ENCODE peak calls at places on chromosomes 3 and 15, in five cellular contexts. D is ovary, L is sigmoid colon, H is SK-N-SH, P is A549. Z is an unnamed sample.

GRCh38 chr15:57390583-57390982 is 14.3 kb downstream of the CGNL1 start:
- DNase-seq in D (no peak), L (no peak), H (no peak), P (no peak), Z (no peak)

GRCh38 chr3:196422976-196423781 is 9.0 kb downstream of the UBXN7 start:
- DNase-seq in D (no peak), L (peak; percentile 86), H (peak; percentile 73), P (no peak), Z (no peak)

GRCh38 chr3:157125101-157125500 is 34.8 kb downstream of the CCNL1 start:
- DNase-seq in D (no peak), L (no peak), H (no peak), P (no peak), Z (no peak)

GRCh38 chr3:160001850-160002623 is 13.4 kb downstream of the IL12A start:
- DNase-seq in D (no peak), L (no peak), H (no peak), P (no peak), Z (no peak)

GRCh38 chr3:46716461-46717441 is 918 bp downstream of the PRSS50 start:
- DNase-seq in D (no peak), L (peak; percentile 30), H (no peak), P (no peak), Z (no peak)

GRCh38 chr3:189848636-189849035 is 217.4 kb downstream of the TP63 start:
- DNase-seq in D (no peak), L (no peak), H (no peak), P (no peak), Z (no peak)

GRCh38 chr3:26108846-26109489 is 319.1 kb downstream of the OXSM start:
- DNase-seq in D (no peak), L (no peak), H (no peak), P (no peak), Z (no peak)

GRCh38 chr3:149813367-149814281 is 609 bp downstream of the RNF13 start:
- DNase-seq in D (no peak), L (peak; percentile 61), H (peak; percentile 24), P (no peak), Z (no peak)

GRCh38 chr15:44298878-44299277 is 10.4 kb downstream of the GOLM2 start:
- DNase-seq in D (no peak), L (no peak), H (peak; percentile 30), P (peak; percentile 14), Z (no peak)

GRCh38 chr3:78589242-78589641 is 1178.6 kb downstream of the ROBO1 start:
- DNase-seq in D (no peak), L (no peak), H (no peak), P (no peak), Z (no peak)

GRCh38 chr15:101641134-101641764 is 10.9 kb downstream of the TM2D3 start:
- DNase-seq in D (peak; percentile 50), L (peak; percentile 77), H (peak; percentile 58), P (peak; percentile 68), Z (peak; percentile 63)

GRCh38 chr3:123480428-123480827 is 31.5 kb upstream of the ADCY5 start:
- DNase-seq in D (no peak), L (no peak), H (no peak), P (no peak), Z (no peak)

GRCh38 chr3:170049146-170050000 is 11.6 kb downstream of the GPR160 start:
- DNase-seq in D (no peak), L (no peak), H (no peak), P (no peak), Z (no peak)

GRCh38 chr3:160796089-160796812 is 40.2 kb downstream of the PPM1L start:
- DNase-seq in D (no peak), L (no peak), H (no peak), P (no peak), Z (no peak)

GRCh38 chr3:13235079-13235478 is 161.8 kb upstream of the IQSEC1 start:
- DNase-seq in D (no peak), L (no peak), H (peak; percentile 26), P (no peak), Z (no peak)

GRCh38 chr15:51621917-51622268 is 678 bp downstream of the DMXL2 start:
- DNase-seq in D (peak; percentile 25), L (peak; percentile 74), H (peak; percentile 60), P (peak; percentile 76), Z (peak; percentile 13)

GRCh38 chr3:184085389-184085852 is 11.4 kb upstream of the HTR3E start:
- DNase-seq in D (no peak), L (no peak), H (no peak), P (no peak), Z (no peak)

GRCh38 chr3:172061724-172062184 is 22.4 kb downstream of the FNDC3B start:
- DNase-seq in D (no peak), L (no peak), H (no peak), P (no peak), Z (no peak)

GRCh38 chr3:129745253-129745652 is 138.8 kb upstream of the PLXND1 start:
- DNase-seq in D (peak; percentile 34), L (no peak), H (no peak), P (no peak), Z (no peak)

GRCh38 chr3:25040739-25041138 is 387.3 kb upstream of the RARB start:
- DNase-seq in D (no peak), L (no peak), H (no peak), P (no peak), Z (no peak)

GRCh38 chr3:171584100-171584499 is 123.9 kb upstream of the TNIK start:
- DNase-seq in D (no peak), L (no peak), H (no peak), P (no peak), Z (no peak)

GRCh38 chr3:190865419-190865818 is 2.9 kb upstream of the GMNC start:
- DNase-seq in D (no peak), L (no peak), H (no peak), P (no peak), Z (no peak)

GRCh38 chr3:164479406-164479805 is 598.9 kb downstream of the SI start:
- DNase-seq in D (no peak), L (no peak), H (no peak), P (no peak), Z (no peak)

GRCh38 chr15:51982013-51982769 is 10.6 kb upstream of the LEO1 start:
- DNase-seq in D (no peak), L (no peak), H (peak; percentile 75), P (peak; percentile 83), Z (peak; percentile 32)

GRCh38 chr3:8327739-8328138 is 173.9 kb upstream of the LMCD1 start:
- DNase-seq in D (no peak), L (no peak), H (no peak), P (no peak), Z (no peak)

GRCh38 chr3:149442845-149443544 is 31.5 kb upstream of the TM4SF4 start:
- DNase-seq in D (no peak), L (no peak), H (no peak), P (no peak), Z (no peak)

GRCh38 chr3:146308682-146309081 is 57.8 kb upstream of the PLSCR4 start:
- DNase-seq in D (no peak), L (no peak), H (no peak), P (no peak), Z (peak; percentile 48)

GRCh38 chr3:183254816-183255730 is 2.0 kb downstream of the B3GNT5 start:
- DNase-seq in D (no peak), L (peak; percentile 46), H (no peak), P (no peak), Z (no peak)

GRCh38 chr3:132253262-132253878 is 63.8 kb upstream of the ACP3 start:
- DNase-seq in D (no peak), L (no peak), H (peak; percentile 45), P (peak; percentile 23), Z (peak; percentile 50)

GRCh38 chr3:147740928-147741327 is 331.8 kb downstream of the ZIC1 start:
- DNase-seq in D (no peak), L (no peak), H (no peak), P (no peak), Z (no peak)

GRCh38 chr15:45231864-45232562 is 20.0 kb upstream of the SLC28A2 start:
- DNase-seq in D (no peak), L (no peak), H (peak; percentile 21), P (no peak), Z (no peak)

GRCh38 chr3:69339766-69340165 is 46.1 kb downstream of the FRMD4B start:
- DNase-seq in D (no peak), L (peak; percentile 69), H (no peak), P (no peak), Z (no peak)

GRCh38 chr15:29123991-29124390 is 145.6 kb downstream of the NSMCE3 start:
- DNase-seq in D (no peak), L (peak; percentile 55), H (no peak), P (no peak), Z (no peak)

GRCh38 chr3:150329408-150329807 is 78.7 kb upstream of the TSC22D2 start:
- DNase-seq in D (no peak), L (no peak), H (no peak), P (no peak), Z (no peak)

GRCh38 chr15:84814826-84815375 is 2.3 kb upstream of the ALPK3 start:
- DNase-seq in D (no peak), L (no peak), H (no peak), P (no peak), Z (no peak)

GRCh38 chr3:128681277-128681829 is 30.7 kb upstream of the RPN1 start:
- DNase-seq in D (no peak), L (no peak), H (peak; percentile 39), P (no peak), Z (no peak)

DNA sequence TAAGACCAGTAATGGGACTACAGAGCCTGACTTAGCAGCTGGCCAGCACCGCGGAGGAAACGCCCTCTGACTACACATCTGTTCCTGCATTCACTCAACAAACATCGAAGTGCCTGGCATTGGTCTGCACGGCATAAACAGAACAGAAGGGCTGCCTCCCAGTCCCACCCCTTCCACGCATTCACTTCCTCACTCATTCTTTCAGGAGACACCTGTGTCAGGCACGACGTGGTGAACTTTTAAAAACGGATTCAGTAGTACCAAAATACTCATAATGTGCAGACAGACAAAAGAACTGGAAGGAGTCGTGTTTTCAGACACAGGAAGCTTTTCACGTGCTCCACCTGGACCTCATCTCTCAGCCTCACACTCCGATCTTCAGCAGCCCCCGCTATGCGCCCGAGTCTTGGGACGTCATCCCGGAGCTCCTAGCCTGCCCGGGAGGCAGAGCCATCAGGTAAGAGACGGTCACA is 123.3 kb downstream of the XXYLT1 start:
- DNase-seq in D (no peak), L (peak; percentile 88), H (no peak), P (no peak), Z (no peak)
- H3K27ac ChIP-seq in D (no peak overlapping the region), L (peak overlapping the region; percentile 90), H (no peak overlapping the region), P (no peak overlapping the region), Z (no peak overlapping the region)

DNA sequence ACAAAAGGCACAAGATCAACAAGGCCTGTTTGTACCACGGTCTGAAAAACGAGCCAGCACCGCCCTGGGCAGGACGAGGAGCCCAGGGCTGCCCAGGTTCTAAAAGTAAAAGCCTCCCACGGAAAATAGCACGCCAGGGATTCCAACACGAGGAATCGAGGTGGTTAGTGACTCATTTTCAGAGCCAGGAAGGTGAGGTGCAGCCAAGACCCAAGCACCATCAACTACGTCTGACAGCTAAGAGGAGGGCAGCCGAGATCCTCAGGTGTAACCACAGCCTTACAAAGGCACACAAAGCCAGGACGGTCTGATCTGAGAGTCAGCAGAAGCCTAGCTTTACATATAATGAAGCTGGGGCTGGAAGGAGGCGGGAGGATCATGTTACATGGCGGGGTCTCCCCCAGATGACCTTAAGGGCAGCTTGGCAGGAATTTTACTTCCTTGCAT is 52.5 kb downstream of the ATP10A start:
- DNase-seq in D (no peak), L (no peak), H (no peak), P (no peak), Z (no peak)
- TF ChIP-seq EP300 in D (no peak), L (no peak), H (no peak), P (no peak), Z (no peak)

GRCh38 chr3:136266468-136266867 is 16.3 kb downstream of the PCCB start:
- DNase-seq in D (no peak), L (no peak), H (no peak), P (peak; percentile 43), Z (no peak)
- H3K4me1 ChIP-seq in D (peaks cover 2% of the 10 kb centered on the region), L (no peaks in the 10 kb centered on the region), H (peaks cover under 1% of the 10 kb centered on the region), P (peaks cover 14% of the 10 kb centered on the region), Z (no peaks in the 10 kb centered on the region)

GRCh38 chr3:30542897-30543296 is 63.5 kb upstream of the TGFBR2 start:
- DNase-seq in D (no peak), L (no peak), H (no peak), P (no peak), Z (no peak)
- H3K27ac ChIP-seq in D (no peak overlapping the region), L (no peak overlapping the region), H (no peak overlapping the region), P (no peak overlapping the region), Z (no peak overlapping the region)

Z was measured in tibial nerve.